ENCODE peak calls at places on chromosome 1, in seven cellular contexts. W, V, F, E, B, J and H are unnamed samples.

GRCh38 chr1:199194862-199195261 is 556.0 kb downstream of the PTPRC start:
- DNase-seq in W (no peak), V (no peak), F (no peak), E (no peak), B (no peak), J (no peak), H (no peak)

GRCh38 chr1:39722495-39722894 is 16.2 kb upstream of the PPIE start:
- DNase-seq in W (no peak), V (no peak), F (no peak), E (no peak), B (no peak), J (no peak), H (no peak)

GRCh38 chr1:58189453-58189852 is 357.1 kb downstream of the OMA1 start:
- DNase-seq in W (no peak), V (no peak), F (no peak), E (peak), B (no peak), J (no peak), H (peak)

GRCh38 chr1:22739648-22740385 is 29.2 kb downstream of the EPHB2 start:
- DNase-seq in W (peak), V (peak), F (peak), E (no peak), B (no peak), J (no peak), H (no peak)

GRCh38 chr1:234901491-234902049 is 227.1 kb downstream of the TOMM20 start:
- DNase-seq in W (no peak), V (no peak), F (no peak), E (no peak), B (no peak), J (no peak), H (no peak)

GRCh38 chr1:27345272-27345671 is 3.5 kb downstream of the SYTL1 start:
- DNase-seq in W (peak), V (no peak), F (no peak), E (no peak), B (no peak), J (no peak), H (no peak)

GRCh38 chr1:53180226-53180625 is 16.4 kb upstream of the CPT2 start:
- DNase-seq in W (no peak), V (no peak), F (no peak), E (no peak), B (no peak), J (no peak), H (no peak)

GRCh38 chr1:199113265-199113869 is 474.5 kb downstream of the PTPRC start:
- DNase-seq in W (no peak), V (peak), F (peak), E (peak), B (peak), J (no peak), H (no peak)